ENCODE peak calls at places on chromosome 2, in six cellular contexts. M is upper lobe of right lung, E is mucosa of descending colon, O is adrenal gland, H is H9, T is HFF-Myc. P is an unnamed sample.
A peak's percentile ranks its signal among the peaks of the same experiment; 100 is the strongest.

GRCh38 chr2:47809903-47810302 is 27.0 kb downstream of the MSH6 start:
- DNase-seq in H (no peak), E (no peak), O (no peak), T (no peak), M (no peak), P (no peak)

GRCh38 chr2:65299246-65299645 is 71.6 kb downstream of the ACTR2 start:
- DNase-seq in T (no peak), H (no peak), E (no peak), O (no peak), M (no peak), P (no peak)

GRCh38 chr2:205358351-205358815 is 323.9 kb upstream of the NRP2 start:
- DNase-seq in E (no peak), M (no peak), H (no peak), O (no peak), T (no peak), P (no peak)

GRCh38 chr2:172480301-172481218 is 53.2 kb downstream of the ITGA6 start:
- DNase-seq in T (no peak), M (no peak), H (no peak), E (no peak), O (peak; percentile 59), P (peak; percentile 38)

GRCh38 chr2:28895189-28895893 is 874 bp downstream of the WDR43 start:
- DNase-seq in H (peak; percentile 28), M (peak; percentile 73), O (peak; percentile 45), E (peak; percentile 63), T (no peak), P (no peak)

GRCh38 chr2:96860065-96861029 is 2.5 kb upstream of the ANKRD39 start:
- DNase-seq in E (no peak), M (no peak), O (no peak), H (peak; percentile 27), T (no peak), P (no peak)

GRCh38 chr2:238313289-238313990 is 6.9 kb upstream of the TRAF3IP1 start:
- DNase-seq in E (no peak), M (no peak), O (no peak), T (no peak), H (no peak), P (no peak)

GRCh38 chr2:55888941-55889340 is 34.6 kb downstream of the EFEMP1 start:
- DNase-seq in T (no peak), E (no peak), O (no peak), H (no peak), M (no peak), P (no peak)

GRCh38 chr2:28477645-28478044 is 18.2 kb upstream of the PLB1 start:
- DNase-seq in T (no peak), O (no peak), H (no peak), M (no peak), E (no peak), P (no peak)

GRCh38 chr2:110865188-110865587 is 132.8 kb downstream of the ACOXL start:
- DNase-seq in T (no peak), E (no peak), H (no peak), O (no peak), M (no peak), P (no peak)

GRCh38 chr2:179268277-179268935 is 3.8 kb upstream of the SESTD1 start:
- DNase-seq in M (no peak), E (no peak), H (no peak), O (no peak), T (no peak), P (no peak)

GRCh38 chr2:217746741-217747287 is 256.0 kb downstream of the TNS1 start:
- DNase-seq in T (no peak), O (peak; percentile 13), H (no peak), E (no peak), M (no peak), P (no peak)

GRCh38 chr2:45477546-45477945 is 133.5 kb downstream of the SRBD1 start:
- DNase-seq in T (no peak), M (no peak), E (no peak), O (no peak), H (no peak), P (no peak)

GRCh38 chr2:44087714-44088092 is 81.0 kb upstream of the PPM1B start:
- DNase-seq in H (no peak), O (no peak), M (no peak), T (no peak), E (no peak), P (no peak)

GRCh38 chr2:112482309-112483046 is 522 bp downstream of the TTL start:
- DNase-seq in E (peak; percentile 67), T (no peak), O (peak; percentile 50), M (peak; percentile 75), H (peak; percentile 38), P (peak; percentile 63)

GRCh38 chr2:209495855-209496585 is 72.2 kb downstream of the MAP2 start:
- DNase-seq in E (no peak), M (no peak), H (no peak), T (peak; percentile 97), O (peak; percentile 38), P (no peak)

GRCh38 chr2:168316073-168316440 is 68.7 kb upstream of the STK39 start:
- DNase-seq in T (no peak), H (no peak), M (no peak), O (no peak), E (no peak), P (no peak)

GRCh38 chr2:1795842-1796580 is 51.7 kb upstream of the PXDN start:
- DNase-seq in T (no peak), M (no peak), O (no peak), E (no peak), H (no peak), P (no peak)

GRCh38 chr2:85577386-85578242 is at the start of gene VAMP8:
- DNase-seq in H (peak; percentile 92), M (peak; percentile 92), E (peak; percentile 89), T (no peak), O (no peak), P (peak; percentile 37)

GRCh38 chr2:148509703-148510036 is 134.9 kb upstream of the EPC2 start:
- DNase-seq in E (no peak), H (no peak), O (no peak), T (no peak), M (no peak), P (no peak)

GRCh38 chr2:71646028-71646427 is 192.7 kb downstream of the DYSF start:
- DNase-seq in T (no peak), M (no peak), O (peak; percentile 25), H (no peak), E (no peak), P (no peak)

GRCh38 chr2:231461516-231461971 is 2.7 kb downstream of the NCL start:
- DNase-seq in T (no peak), E (no peak), H (no peak), M (no peak), O (no peak), P (no peak)

GRCh38 chr2:100446696-100447095 is 23.6 kb upstream of the NMS start:
- DNase-seq in T (no peak), E (no peak), M (no peak), H (no peak), O (no peak), P (no peak)

GRCh38 chr2:96116879-96117533 is 635 bp upstream of the ADRA2B start:
- DNase-seq in H (peak; percentile 62), E (peak; percentile 82), O (peak; percentile 48), M (peak; percentile 80), T (no peak), P (peak; percentile 79)

GRCh38 chr2:177689623-177690022 is 297.1 kb downstream of the AGPS start:
- DNase-seq in M (no peak), E (no peak), T (no peak), H (no peak), O (no peak), P (no peak)

GRCh38 chr2:195658541-195658890 is 1.5 kb downstream of the SLC39A10 start:
- DNase-seq in H (no peak), E (no peak), O (no peak), T (peak; percentile 57), M (no peak), P (no peak)

GRCh38 chr2:174350018-174350417 is 15.3 kb downstream of the SP9 start:
- DNase-seq in O (no peak), E (no peak), T (no peak), H (no peak), M (no peak), P (no peak)
- TF ChIP-seq CTCF in O (peak; percentile 10), E (no peak), T (peak; percentile 29), H (peak; percentile 67), M (peak; percentile 22), P (peak; percentile 42)

DNA sequence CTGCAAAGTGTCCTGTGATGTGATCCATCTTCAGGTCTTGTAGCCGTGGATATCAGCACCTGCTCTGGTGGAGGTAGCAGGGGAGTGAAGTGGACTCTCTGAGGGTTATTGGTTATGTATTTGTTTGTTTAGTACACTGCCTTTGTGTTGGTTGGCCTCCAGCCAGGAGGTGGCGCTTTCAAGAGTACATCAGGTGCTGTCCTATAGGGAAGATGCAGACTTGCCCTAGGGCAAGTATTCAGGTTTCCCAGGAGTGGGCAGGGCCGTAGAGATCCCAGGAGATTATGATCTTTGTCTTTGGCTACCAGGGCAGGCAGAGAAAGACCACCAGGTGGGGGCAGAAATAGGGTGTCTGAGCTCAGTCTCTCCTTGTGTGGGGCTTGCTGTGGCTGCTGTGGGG is 411.8 kb downstream of the SOX11 start:
- DNase-seq in H (peak; percentile 47), O (no peak), E (no peak), T (no peak), M (no peak), P (no peak)
- TF ChIP-seq CTCF in H (peak; percentile 52), O (no peak), E (no peak), T (no peak), M (no peak), P (no peak)

DNA sequence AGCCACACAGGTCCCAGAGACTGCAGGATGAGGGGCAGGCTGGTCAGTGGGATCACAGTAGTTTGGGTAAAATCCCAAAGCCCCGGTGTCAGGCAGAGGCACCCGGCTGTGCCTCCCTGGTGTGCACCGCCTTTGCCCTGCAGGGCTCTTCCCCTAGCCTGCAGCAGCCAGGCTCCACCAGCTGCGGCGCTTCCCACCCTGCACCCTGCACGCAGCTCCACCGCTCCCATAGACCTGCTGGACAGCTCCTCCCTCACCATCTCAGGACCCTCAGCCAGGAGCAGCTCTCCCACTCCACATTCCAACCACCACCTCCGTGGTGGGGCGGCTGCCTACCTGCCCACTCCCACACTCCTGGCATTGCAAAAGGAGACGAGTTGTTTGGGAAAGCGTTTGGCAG is 287.3 kb upstream of the HDAC4 start:
- DNase-seq in T (no peak), E (no peak), M (peak; percentile 63), H (no peak), O (peak; percentile 2), P (peak; percentile 21)
- TF ChIP-seq CTCF in T (no peak), E (no peak), M (no peak), H (no peak), O (no peak), P (no peak)

GRCh38 chr2:162368494-162368893 is 24.6 kb downstream of the GCA start:
- DNase-seq in O (no peak), T (no peak), H (no peak), M (no peak), E (no peak), P (no peak)
- TF ChIP-seq CTCF in O (no peak), T (no peak), H (no peak), M (no peak), E (no peak), P (no peak)

GRCh38 chr2:158996378-158996993 is 28.0 kb downstream of the TANC1 start:
- DNase-seq in E (no peak), O (no peak), M (no peak), H (no peak), T (no peak), P (no peak)
- TF ChIP-seq CTCF in E (no peak), O (peak; percentile 21), M (peak; percentile 38), H (peak; percentile 6), T (no peak), P (peak; percentile 40)

GRCh38 chr2:17470855-17471641 is 47.2 kb downstream of the RAD51AP2 start:
- DNase-seq in H (peak; percentile 60), E (no peak), M (no peak), T (no peak), O (no peak), P (peak; percentile 4)
- TF ChIP-seq CTCF in H (peak; percentile 78), E (no peak), M (peak; percentile 23), T (peak; percentile 40), O (no peak), P (peak; percentile 30)

P was measured in nephron progenitor cell.